ENCODE peak calls at places on chromosomes 16 and 17, in eight cellular contexts. U is transverse colon, Y is esophagus muscularis mucosa, E is H1, L is sigmoid colon, H is HCT116, T is GM12878, W is HL-60. O is an unnamed sample.

GRCh38 chr17:3773511-3773910 is 27.5 kb downstream of the ITGAE start:
- DNase-seq in T (no peak), Y (no peak), W (no peak), U (no peak), E (no peak), H (no peak), L (no peak), O (no peak)

GRCh38 chr17:71974051-71974450 is 146.8 kb upstream of the SOX9 start:
- DNase-seq in T (no peak), L (no peak), H (no peak), W (no peak), Y (no peak), E (no peak), U (no peak), O (no peak)

GRCh38 chr16:80751167-80751566 is 53.2 kb downstream of the CDYL2 start:
- DNase-seq in H (no peak), Y (no peak), W (no peak), L (no peak), U (no peak), E (no peak), T (no peak), O (no peak)

GRCh38 chr16:77599793-77600415 is 122.4 kb upstream of the NUDT7 start:
- DNase-seq in Y (peak), L (no peak), W (peak), H (peak), U (peak), T (no peak), E (no peak), O (no peak)

GRCh38 chr17:13598353-13599167 is 3.2 kb downstream of the HS3ST3A1 start:
- DNase-seq in Y (no peak), W (no peak), L (no peak), E (no peak), H (no peak), U (no peak), T (no peak), O (no peak)

GRCh38 chr16:83530293-83530692 is 277.5 kb upstream of the HSBP1 start:
- DNase-seq in U (no peak), H (no peak), L (no peak), Y (no peak), E (no peak), W (no peak), T (no peak), O (no peak)

GRCh38 chr16:89828199-89828869 is at the start of gene SPIRE2:
- DNase-seq in U (peak), Y (no peak), W (peak), L (peak), E (peak), H (no peak), T (no peak), O (no peak)

GRCh38 chr16:55832788-55833583 is at the start of gene CES1:
- DNase-seq in U (peak), H (no peak), T (no peak), E (no peak), L (peak), Y (peak), W (peak), O (no peak)

GRCh38 chr17:19830061-19830460 is 37.7 kb downstream of the ULK2 start:
- DNase-seq in W (no peak), H (no peak), T (no peak), U (no peak), L (no peak), E (no peak), Y (no peak), O (no peak)

GRCh38 chr16:84851192-84852127 is 31.7 kb downstream of the CRISPLD2 start:
- DNase-seq in U (no peak), Y (no peak), W (no peak), L (no peak), T (no peak), H (no peak), E (no peak), O (no peak)

GRCh38 chr16:28205974-28206373 is 5.8 kb downstream of the XPO6 start:
- DNase-seq in E (no peak), U (no peak), W (no peak), L (no peak), Y (no peak), H (no peak), T (no peak), O (no peak)

GRCh38 chr17:20051624-20052023 is 42.5 kb downstream of the SPECC1 start:
- DNase-seq in H (no peak), W (no peak), L (no peak), T (no peak), E (no peak), U (no peak), Y (no peak), O (no peak)

GRCh38 chr16:65136656-65137055 is 14.8 kb upstream of the CDH11 start:
- DNase-seq in T (no peak), Y (peak), L (no peak), H (no peak), W (no peak), E (no peak), U (no peak), O (no peak)

GRCh38 chr17:56975656-56976055 is 2.3 kb upstream of the SCPEP1 start:
- DNase-seq in Y (no peak), H (no peak), T (no peak), L (no peak), E (no peak), U (no peak), W (no peak), O (no peak)

GRCh38 chr16:1763521-1764511 is 7.5 kb downstream of the NME3 start:
- DNase-seq in L (no peak), W (no peak), H (no peak), Y (no peak), E (peak), U (no peak), T (no peak), O (no peak)

GRCh38 chr16:53207810-53208752 is 153.3 kb downstream of the CHD9 start:
- DNase-seq in L (no peak), T (peak), H (peak), E (peak), Y (no peak), W (peak), U (peak), O (peak)

GRCh38 chr17:50036455-50037320 is 19.2 kb upstream of the ITGA3 start:
- DNase-seq in U (no peak), E (no peak), W (no peak), Y (no peak), L (no peak), H (no peak), T (no peak), O (no peak)

GRCh38 chr17:34257299-34257985 is 2.4 kb downstream of the CCL2 start:
- DNase-seq in W (no peak), U (no peak), T (no peak), E (no peak), H (no peak), Y (no peak), L (no peak), O (no peak)

GRCh38 chr17:7323731-7324437 is 5.3 kb downstream of the NEURL4 start:
- DNase-seq in T (no peak), L (peak), H (no peak), E (peak), U (peak), W (no peak), Y (no peak), O (no peak)

GRCh38 chr17:7538050-7538449 is 10.8 kb upstream of the TNFSF12 start:
- DNase-seq in W (no peak), H (no peak), U (no peak), E (no peak), L (no peak), Y (no peak), T (no peak), O (no peak)

GRCh38 chr16:31093132-31093703 is 1.4 kb downstream of the VKORC1 start:
- DNase-seq in E (peak), Y (no peak), H (no peak), U (peak), W (peak), L (no peak), T (no peak), O (no peak)

GRCh38 chr17:37405955-37406634 is 541 bp downstream of the ACACA start:
- DNase-seq in H (no peak), T (no peak), U (no peak), W (no peak), Y (peak), L (no peak), E (no peak), O (no peak)

GRCh38 chr17:17694229-17695081 is 13.2 kb downstream of the RAI1 start:
- DNase-seq in Y (no peak), U (peak), L (peak), T (no peak), E (peak), H (no peak), W (peak), O (no peak)

GRCh38 chr17:44898768-44899073 is 524 bp downstream of the EFTUD2 start:
- DNase-seq in U (no peak), W (peak), Y (no peak), T (no peak), H (no peak), E (no peak), L (no peak), O (no peak)

GRCh38 chr16:75264531-75264998 is 13.1 kb upstream of the BCAR1 start:
- DNase-seq in T (no peak), W (no peak), U (no peak), H (no peak), L (peak), E (no peak), Y (no peak), O (no peak)

GRCh38 chr16:85569039-85569614 is 44.0 kb upstream of the GSE1 start:
- DNase-seq in Y (no peak), H (no peak), T (no peak), W (no peak), U (no peak), E (no peak), L (no peak), O (no peak)

GRCh38 chr16:67169642-67170167 is 633 bp upstream of the NOL3 start:
- DNase-seq in Y (no peak), T (no peak), L (no peak), E (peak), H (no peak), W (no peak), U (peak), O (no peak)

GRCh38 chr16:1680361-1680760 is 2.3 kb downstream of the JPT2 start:
- DNase-seq in H (no peak), Y (no peak), T (no peak), W (no peak), U (no peak), L (no peak), E (no peak), O (no peak)

GRCh38 chr16:85148959-85149358 is 36.7 kb upstream of the CIBAR2 start:
- DNase-seq in Y (no peak), L (no peak), T (no peak), W (no peak), H (no peak), U (no peak), E (no peak), O (no peak)

GRCh38 chr17:17350491-17351355 is 47.5 kb downstream of the NT5M start:
- DNase-seq in T (no peak), U (no peak), H (no peak), Y (no peak), L (no peak), E (no peak), W (no peak), O (no peak)

GRCh38 chr16:27220991-27221390 is 17.7 kb downstream of the KDM8 start:
- DNase-seq in H (no peak), T (no peak), U (no peak), L (no peak), E (no peak), W (no peak), Y (no peak), O (no peak)

GRCh38 chr17:859461-860195 is 77.5 kb downstream of the MRM3 start:
- DNase-seq in H (no peak), L (peak), E (no peak), T (no peak), W (no peak), Y (no peak), U (no peak), O (no peak)

GRCh38 chr17:32741381-32741780 is 135.5 kb downstream of the MYO1D start:
- DNase-seq in H (no peak), Y (no peak), U (no peak), T (no peak), W (no peak), E (no peak), L (no peak), O (no peak)

GRCh38 chr16:13935408-13935807 is 15.5 kb downstream of the ERCC4 start:
- DNase-seq in Y (no peak), E (peak), W (no peak), U (no peak), L (no peak), H (no peak), T (no peak), O (no peak)

GRCh38 chr16:79571753-79572544 is 28.6 kb downstream of the MAF start:
- DNase-seq in H (no peak), U (no peak), L (no peak), Y (no peak), W (no peak), T (no peak), E (no peak), O (no peak)

GRCh38 chr16:10688726-10689125 is 6.0 kb downstream of the TEKT5 start:
- DNase-seq in H (no peak), T (no peak), L (no peak), W (no peak), Y (peak), E (no peak), U (no peak), O (no peak)

GRCh38 chr17:51795401-51795800 is 363.1 kb downstream of the CA10 start:
- DNase-seq in Y (no peak), L (no peak), E (no peak), H (no peak), U (no peak), W (no peak), T (no peak), O (no peak)

GRCh38 chr16:72126429-72126765 is 32.8 kb downstream of the DHX38 start:
- DNase-seq in W (no peak), H (no peak), Y (no peak), L (no peak), U (no peak), T (no peak), E (no peak), O (no peak)

GRCh38 chr17:15265131-15265530 is at the start of gene PMP22:
- DNase-seq in W (no peak), H (no peak), U (peak), L (peak), E (no peak), T (no peak), Y (no peak), O (no peak)

DNA sequence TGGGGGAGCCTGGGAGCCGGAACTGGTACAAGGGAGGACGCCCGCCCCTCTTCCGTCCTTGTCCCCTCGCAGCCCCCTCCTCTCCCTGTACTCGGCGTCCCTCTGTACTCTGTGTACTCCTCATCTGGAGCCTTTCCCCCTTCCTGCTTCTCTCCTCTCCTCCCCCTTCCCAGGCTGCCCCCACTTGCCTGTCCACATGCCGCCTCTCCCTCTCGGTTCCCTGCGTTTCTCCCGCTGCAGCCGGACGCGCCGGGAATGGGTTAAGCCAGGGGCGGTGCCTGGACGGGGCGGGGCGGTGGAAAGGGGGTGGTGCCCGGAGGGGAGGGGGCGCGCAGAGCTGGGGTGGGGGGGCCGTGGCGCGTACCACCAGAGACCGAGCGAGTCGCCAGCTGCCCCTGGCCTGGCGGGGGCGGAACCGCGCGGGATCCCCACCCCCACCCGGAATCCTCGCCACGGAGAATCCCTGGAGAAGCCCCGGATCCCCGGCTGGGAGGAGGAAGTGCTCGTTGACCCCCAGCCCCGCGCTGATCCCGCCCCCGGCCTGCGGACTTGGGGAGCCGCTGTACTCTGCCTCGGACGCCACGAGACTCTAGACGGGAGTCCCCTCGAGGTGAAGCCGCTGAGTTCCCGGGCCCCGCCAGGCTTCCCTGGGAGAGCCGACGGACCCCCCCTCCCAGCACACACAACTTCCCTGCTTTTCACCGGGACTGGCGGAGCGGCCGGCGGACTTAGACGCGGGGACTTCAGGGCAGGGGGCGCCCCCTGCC is 22.5 kb downstream of the GJD3 start:
- DNase-seq in L (peak), U (peak), T (no peak), W (no peak), Y (no peak), E (peak), H (no peak), O (no peak)
- TF ChIP-seq POLR2AphosphoS5 in L (peak), U (peak), T (no peak), W (no peak), Y (peak), E (no peak), H (peak), O (no peak)

GRCh38 chr17:80428796-80429195 is 13.8 kb downstream of the ENDOV start:
- DNase-seq in U (no peak), T (no peak), L (no peak), E (no peak), H (no peak), W (peak), Y (no peak), O (no peak)
- H3K27ac ChIP-seq in U (no peak), T (no peak), L (no peak), E (no peak), H (no peak), W (no peak), Y (no peak), O (no peak)

DNA sequence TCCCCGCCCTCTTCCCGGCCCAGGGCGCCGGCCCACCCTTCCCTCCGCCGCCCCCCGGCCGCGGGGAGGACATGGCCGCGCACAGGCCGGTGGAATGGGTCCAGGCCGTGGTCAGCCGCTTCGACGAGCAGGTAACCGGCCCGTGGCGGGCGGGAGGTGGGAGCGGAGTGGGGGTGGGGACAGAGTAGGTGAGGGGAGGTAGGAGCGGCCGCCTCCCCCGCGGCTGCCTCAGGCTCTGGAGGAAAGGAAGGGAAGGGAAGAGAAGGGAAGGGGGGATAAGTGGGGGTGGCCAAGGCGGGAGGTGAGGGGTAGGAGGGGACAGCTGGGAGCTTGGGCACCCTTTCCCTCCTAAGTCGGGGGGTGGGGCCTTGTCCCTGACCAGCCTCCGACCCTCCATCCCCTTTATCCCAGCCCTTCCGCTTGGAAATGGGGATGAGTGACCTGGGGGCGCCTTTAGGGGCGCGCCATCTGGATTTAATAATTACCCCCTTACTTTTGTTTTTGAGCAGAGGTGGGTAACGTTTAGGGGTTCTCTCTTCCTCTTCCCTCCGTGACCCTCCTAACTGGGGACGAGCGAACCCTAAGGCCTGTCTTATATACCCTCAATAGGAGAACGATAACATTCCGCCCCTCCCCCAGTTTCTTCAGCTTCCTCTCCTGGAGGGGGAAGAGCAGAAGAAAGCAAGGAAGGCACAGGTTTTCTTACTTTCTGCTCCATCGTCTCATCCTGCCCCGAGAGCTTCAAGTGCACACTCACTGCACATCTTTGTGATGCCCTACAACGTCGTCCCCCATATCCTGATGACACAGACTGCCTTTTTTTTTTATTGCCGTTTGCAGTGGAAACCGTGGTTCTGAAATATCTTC is 695 bp downstream of the NF1 start:
- DNase-seq in T (no peak), Y (no peak), E (peak), W (peak), H (no peak), U (peak), L (peak), O (no peak)
- TF ChIP-seq POLR2AphosphoS5 in T (no peak), Y (no peak), E (peak), W (no peak), H (no peak), U (no peak), L (no peak), O (no peak)

DNA sequence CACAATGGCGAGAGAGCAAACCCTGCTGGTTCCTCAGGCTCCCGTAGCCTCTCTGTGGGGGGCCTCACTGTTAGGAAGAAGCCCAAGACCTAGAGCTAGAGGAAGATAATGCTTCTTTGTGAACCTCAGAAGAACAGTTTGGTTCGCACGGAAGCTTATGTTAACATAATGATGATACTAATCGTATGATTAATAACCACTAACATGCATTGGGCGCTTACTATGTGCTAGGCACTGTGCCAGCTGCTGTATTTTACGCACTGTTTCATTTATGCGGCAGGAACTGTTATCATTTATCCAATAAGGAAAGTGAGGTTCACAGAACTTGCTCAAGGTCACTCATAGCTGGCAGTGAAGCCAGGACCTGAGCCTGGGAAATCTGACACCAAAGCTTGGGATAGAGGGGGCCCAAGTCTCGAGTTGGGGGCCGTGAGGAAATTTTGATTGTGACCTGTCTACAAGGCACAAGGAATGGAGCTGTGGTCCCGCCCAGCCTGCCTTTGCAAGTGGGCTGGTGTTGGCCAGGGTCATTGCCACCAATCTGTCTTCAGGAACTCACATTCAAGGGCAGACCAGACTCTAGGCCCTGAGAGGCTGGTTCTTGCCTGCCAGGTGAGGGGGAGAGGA is 6.8 kb downstream of the PRCD start:
- DNase-seq in H (no peak), U (no peak), T (no peak), W (no peak), Y (no peak), L (no peak), E (no peak), O (no peak)
- H3K27ac ChIP-seq in H (no peak), U (no peak), T (no peak), W (no peak), Y (no peak), L (no peak), E (no peak), O (no peak)